ENCODE peak calls at places on chromosome 20, in ten cellular contexts. F is tibial artery; K is A549; L is T-helper 9 cell; Z is SHP77; X is choroid plexus epithelial cell; S is cardiac muscle cell; M is T-helper 2 cell; U is H9; O is stimulated activated CD8-positive, alpha-beta memory T cell treated with anti-CD3 and anti-CD28 coated beads, Interleukin-15, amount 100 ng/mL, for 4 hours. N is an unnamed sample.

GRCh38 chr20:35601990-35602389 is 13.6 kb upstream of the SPAG4 start:
- DNase-seq in F (no peak), K (no peak), L (no peak), Z (no peak), X (no peak), S (no peak), M (no peak), U (no peak), O (no peak), N (no peak)

GRCh38 chr20:1101533-1101932 is 16.9 kb upstream of the PSMF1 start:
- DNase-seq in F (no peak), K (no peak), L (no peak), Z (no peak), X (no peak), S (no peak), M (no peak), U (no peak), O (no peak), N (no peak)

GRCh38 chr20:25008388-25009217 is 16.1 kb upstream of the APMAP start:
- DNase-seq in F (peak; percentile 7), K (no peak), L (no peak), Z (no peak), X (no peak), S (no peak), M (no peak), U (peak; percentile 3), O (no peak), N (no peak)

GRCh38 chr20:21352703-21353102 is 44.6 kb downstream of the NKX2-4 start:
- DNase-seq in F (no peak), K (no peak), L (no peak), Z (no peak), X (peak; percentile 90), S (peak; percentile 74), M (no peak), U (no peak), O (no peak), N (no peak)

GRCh38 chr20:14582855-14583254 is 245.4 kb upstream of the FLRT3 start:
- DNase-seq in F (no peak), K (no peak), L (no peak), Z (no peak), X (no peak), S (no peak), M (no peak), U (no peak), O (no peak), N (peak; percentile 1)

GRCh38 chr20:33169176-33169794 is 1.3 kb downstream of the BPIFA2 start:
- DNase-seq in F (no peak), K (no peak), L (no peak), Z (no peak), X (peak; percentile 2), S (no peak), M (no peak), U (no peak), O (no peak), N (no peak)

GRCh38 chr20:62266340-62266739 is 28.0 kb downstream of the OSBPL2 start:
- DNase-seq in F (no peak), K (no peak), L (no peak), Z (no peak), X (peak; percentile 4), S (no peak), M (no peak), U (no peak), O (no peak), N (no peak)

GRCh38 chr20:55172310-55173002 is 697.1 kb downstream of the DOK5 start:
- DNase-seq in F (no peak), K (no peak), L (no peak), Z (no peak), X (no peak), S (no peak), M (no peak), U (no peak), O (no peak), N (no peak)

GRCh38 chr20:60010689-60011417 is 52.6 kb downstream of the CDH26 start:
- DNase-seq in F (no peak), K (no peak), L (no peak), Z (no peak), X (no peak), S (no peak), M (no peak), U (no peak), O (no peak), N (no peak)

GRCh38 chr20:8932192-8933150 is 136.4 kb upstream of the PLCB4 start:
- DNase-seq in F (no peak), K (peak; percentile 15), L (no peak), Z (no peak), X (peak; percentile 37), S (peak; percentile 10), M (no peak), U (no peak), O (no peak), N (no peak)

GRCh38 chr20:32453467-32454163 is 95.5 kb downstream of the ASXL1 start:
- DNase-seq in F (no peak), K (no peak), L (no peak), Z (no peak), X (no peak), S (no peak), M (no peak), U (no peak), O (no peak), N (no peak)

GRCh38 chr20:62141397-62142251 is 1.6 kb downstream of the PSMA7 start:
- DNase-seq in F (no peak), K (no peak), L (peak; percentile 13), Z (no peak), X (peak; percentile 56), S (peak; percentile 34), M (peak; percentile 70), U (no peak), O (no peak), N (peak; percentile 68)

GRCh38 chr20:36145877-36146707 is 8.4 kb upstream of the EPB41L1 start:
- DNase-seq in F (peak; percentile 47), K (no peak), L (no peak), Z (no peak), X (no peak), S (peak; percentile 32), M (no peak), U (no peak), O (no peak), N (no peak)

GRCh38 chr20:40489886-40490285 is 199.2 kb downstream of the MAFB start:
- DNase-seq in F (no peak), K (no peak), L (no peak), Z (no peak), X (no peak), S (peak; percentile 65), M (no peak), U (no peak), O (no peak), N (no peak)

GRCh38 chr20:62805711-62806382 is 1.2 kb downstream of the OGFR start:
- DNase-seq in F (peak; percentile 72), K (no peak), L (no peak), Z (no peak), X (no peak), S (no peak), M (no peak), U (no peak), O (no peak), N (peak; percentile 63)